ENCODE peak calls at places on chromosomes 13 and 19, in four cellular contexts. O is DND-41, X is body of pancreas, R is coronary artery. P is an unnamed sample.

GRCh38 chr19:54211214-54211613 is 10.6 kb downstream of the RPS9 start:
- DNase-seq in O (no peak), R (no peak), X (no peak), P (no peak)

GRCh38 chr13:73138276-73138950 is 79.6 kb downstream of the KLF5 start:
- DNase-seq in R (no peak), X (peak), O (no peak), P (no peak)

GRCh38 chr19:14542721-14543328 is 13.4 kb downstream of the TECR start:
- DNase-seq in O (no peak), R (no peak), X (no peak), P (peak)

GRCh38 chr19:13055213-13056051 is 47.2 kb downstream of the LYL1 start:
- DNase-seq in X (peak), R (peak), O (no peak), P (no peak)

GRCh38 chr13:101516262-101516661 is 63.8 kb downstream of the ITGBL1 start:
- DNase-seq in R (no peak), O (no peak), X (no peak), P (no peak)

GRCh38 chr13:60229708-60230272 is 66.1 kb upstream of the DIAPH3 start:
- DNase-seq in X (no peak), O (no peak), R (no peak), P (no peak)

GRCh38 chr13:111215081-111216047 is 100.3 kb downstream of the ARHGEF7 start:
- DNase-seq in R (no peak), O (no peak), X (peak), P (no peak)

GRCh38 chr19:2315121-2315817 is 7.3 kb upstream of the LINGO3 start:
- DNase-seq in O (no peak), R (no peak), X (no peak), P (no peak)

GRCh38 chr13:95564091-95564490 is 11.6 kb downstream of the CLDN10 start:
- DNase-seq in X (no peak), O (no peak), R (no peak), P (no peak)

GRCh38 chr13:100300213-100300612 is 211.3 kb downstream of the PCCA start:
- DNase-seq in R (no peak), X (no peak), O (no peak), P (no peak)

GRCh38 chr19:52667972-52668371 is 29.8 kb upstream of the ZNF83 start:
- DNase-seq in O (no peak), R (no peak), X (no peak), P (no peak)

GRCh38 chr13:103022328-103022727 is 43.9 kb downstream of the SLC10A2 start:
- DNase-seq in X (no peak), O (no peak), R (no peak), P (no peak)

GRCh38 chr19:18496167-18496979 is 25.5 kb downstream of the ELL start:
- DNase-seq in X (peak), R (no peak), O (peak), P (peak)

GRCh38 chr13:28313579-28313978 is 175.2 kb downstream of the PAN3 start:
- DNase-seq in R (no peak), O (peak), X (no peak), P (no peak)

GRCh38 chr13:111242585-111242984 is 77.9 kb upstream of the TEX29 start:
- DNase-seq in X (no peak), R (peak), O (no peak), P (no peak)

GRCh38 chr13:41060723-41061074 is 610 bp upstream of the WBP4 start:
- DNase-seq in X (peak), R (no peak), O (peak), P (no peak)

GRCh38 chr19:57903298-57904174 is 12.9 kb downstream of the ZNF417 start:
- DNase-seq in O (no peak), R (no peak), X (no peak), P (no peak)

GRCh38 chr19:16111909-16112752 is 442 bp downstream of the RAB8A start:
- DNase-seq in R (no peak), O (no peak), X (no peak), P (no peak)

GRCh38 chr19:6828698-6829633 is 56.5 kb downstream of the VAV1 start:
- DNase-seq in O (peak), X (no peak), R (no peak), P (peak)

GRCh38 chr19:29620931-29621351 is 14.9 kb downstream of the POP4 start:
- DNase-seq in X (no peak), R (no peak), O (peak), P (no peak)

GRCh38 chr13:29594710-29595379 is 643 bp downstream of the SLC7A1 start:
- DNase-seq in X (peak), O (peak), R (peak), P (no peak)

GRCh38 chr19:5434351-5434917 is 20.8 kb upstream of the ZNRF4 start:
- DNase-seq in R (no peak), X (no peak), O (no peak), P (no peak)

GRCh38 chr19:14385492-14385891 is 4.2 kb downstream of the ADGRE5 start:
- DNase-seq in X (no peak), R (no peak), O (no peak), P (no peak)

GRCh38 chr19:4380254-4380727 is 20.1 kb downstream of the SH3GL1 start:
- DNase-seq in R (no peak), O (no peak), X (peak), P (no peak)

GRCh38 chr19:3049089-3049488 is 13.2 kb downstream of the TLE5 start:
- DNase-seq in X (no peak), O (no peak), R (no peak), P (no peak)

GRCh38 chr19:56725829-56726424 is 54.4 kb upstream of the ZNF835 start:
- DNase-seq in O (no peak), X (no peak), R (no peak), P (no peak)

GRCh38 chr19:7973883-7974282 is 30.4 kb upstream of the TIMM44 start:
- DNase-seq in X (no peak), O (no peak), R (no peak), P (no peak)

GRCh38 chr19:3509566-3509989 is 3.5 kb downstream of the FZR1 start:
- DNase-seq in O (no peak), X (no peak), R (no peak), P (no peak)

GRCh38 chr13:101763191-101763590 is 310.7 kb downstream of the ITGBL1 start:
- DNase-seq in O (no peak), R (no peak), X (no peak), P (no peak)

GRCh38 chr19:52703917-52704316 is 30.9 kb downstream of the ZNF611 start:
- DNase-seq in X (no peak), R (no peak), O (no peak), P (no peak)

GRCh38 chr19:2332341-2333026 is 4.0 kb downstream of the SPPL2B start:
- DNase-seq in X (no peak), R (no peak), O (peak), P (no peak)

GRCh38 chr13:113448545-113448884 is 4.8 kb downstream of the ADPRHL1 start:
- DNase-seq in R (no peak), O (no peak), X (peak), P (no peak)

DNA sequence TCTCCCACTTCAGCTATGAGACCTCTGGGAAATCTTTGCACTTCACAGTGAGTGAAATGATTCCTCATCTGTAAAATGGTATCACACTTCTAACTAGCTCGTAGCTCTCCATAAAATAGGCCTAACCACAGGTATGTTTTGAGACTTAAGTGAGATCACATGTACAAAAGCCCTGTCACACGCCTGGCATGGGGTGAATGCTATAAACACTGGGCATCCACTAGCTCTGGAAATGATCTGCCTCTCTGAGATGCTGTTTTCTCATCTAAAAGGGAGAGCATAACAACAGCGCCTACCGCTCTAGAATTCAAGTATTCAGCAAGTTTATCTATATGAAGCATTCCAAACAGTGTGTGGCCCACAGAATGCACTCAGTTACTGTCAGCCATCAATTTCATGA is 2.2 kb downstream of the AKT2 start:
- DNase-seq in X (no peak), O (no peak), R (no peak), P (no peak)
- H3K27ac ChIP-seq in X (peak), O (peak), R (no peak), P (no peak)

DNA sequence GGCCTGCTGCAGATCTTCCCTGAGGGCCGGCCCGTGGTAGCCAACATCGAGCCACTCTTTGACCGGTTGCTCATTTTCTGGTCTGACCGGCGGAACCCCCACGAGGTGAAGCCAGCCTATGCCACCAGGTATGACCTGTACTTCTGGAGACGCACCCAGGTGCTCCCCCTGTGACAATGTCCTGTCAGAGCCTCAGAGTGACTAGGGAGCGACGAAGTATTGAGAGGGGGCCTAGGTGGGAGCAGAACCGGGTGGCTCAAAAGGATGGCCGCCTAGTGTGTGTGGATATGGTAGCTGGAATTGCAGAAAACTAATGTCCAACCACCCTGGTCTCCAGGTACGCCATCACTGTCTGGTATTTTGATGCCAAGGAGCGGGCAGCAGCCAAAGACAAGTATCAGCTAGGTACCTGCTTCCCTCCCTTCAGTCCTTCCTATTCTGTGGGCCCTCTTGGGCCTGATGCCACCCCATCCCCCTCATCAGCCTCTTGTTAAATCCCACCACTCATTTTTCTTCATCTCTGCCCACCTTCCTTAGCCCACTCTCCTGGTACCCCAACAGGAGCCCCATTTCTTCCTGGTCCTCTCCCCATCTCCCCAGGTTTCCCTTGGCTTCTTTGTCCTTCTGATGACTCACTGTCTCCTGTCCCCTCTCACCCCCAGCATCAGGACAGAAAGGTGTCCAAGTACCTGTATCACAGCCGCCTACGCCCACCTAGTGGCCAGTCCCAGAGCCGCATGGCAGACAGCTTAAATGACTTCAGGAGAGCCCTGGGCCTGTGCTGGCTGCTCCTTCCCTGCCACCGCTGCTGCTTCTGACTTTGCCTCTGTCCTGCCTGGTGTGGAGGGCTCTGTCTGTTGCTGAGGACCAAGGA is 8.4 kb downstream of the EGLN2 start:
- DNase-seq in X (no peak), R (no peak), O (no peak), P (no peak)
- H3K27ac ChIP-seq in X (no peak), R (peak), O (no peak), P (no peak)

GRCh38 chr19:51457351-51458013 is 772 bp downstream of the SIGLEC8 start:
- DNase-seq in O (no peak), X (no peak), R (peak), P (no peak)
- H3K27ac ChIP-seq in O (no peak), X (no peak), R (no peak), P (no peak)

DNA sequence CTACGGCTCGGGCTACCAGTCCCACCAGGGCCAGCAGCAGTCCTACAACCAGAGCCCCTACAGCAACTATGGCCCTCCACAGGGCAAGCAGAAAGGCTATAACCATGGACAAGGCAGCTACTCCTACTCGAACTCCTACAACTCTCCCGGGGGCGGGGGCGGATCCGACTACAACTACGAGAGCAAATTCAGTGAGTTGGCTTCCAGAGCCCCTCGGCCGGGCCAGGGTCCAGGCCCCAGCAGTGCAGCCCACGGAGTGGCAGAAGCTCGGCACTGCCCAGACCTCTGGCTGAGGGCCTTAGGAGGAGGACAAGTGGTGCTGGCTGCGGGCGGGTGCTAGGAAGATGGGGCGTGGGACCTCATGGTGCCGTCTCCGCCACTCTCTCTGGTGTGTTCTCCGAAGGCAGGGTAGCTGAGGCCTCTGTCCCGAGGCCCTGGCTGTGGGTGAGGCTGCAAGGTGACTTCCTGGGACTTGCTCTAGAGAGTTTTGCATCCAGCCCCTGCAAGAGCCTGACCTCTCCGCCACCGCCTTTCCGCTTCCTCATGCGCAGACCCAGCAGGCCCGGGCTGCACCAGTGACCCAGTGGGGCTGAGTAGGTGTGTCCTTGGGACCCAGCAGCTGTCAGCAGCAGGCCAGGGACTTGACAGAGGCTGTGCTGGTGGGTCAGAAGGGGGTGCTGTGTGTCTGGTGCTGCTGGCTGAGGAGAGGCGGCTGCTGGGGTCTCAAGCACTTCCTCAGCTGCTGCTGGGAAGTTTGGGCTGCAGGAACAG is 13.5 kb upstream of the QTRT1 start:
- DNase-seq in X (no peak), O (no peak), R (no peak), P (no peak)
- H3K27ac ChIP-seq in X (no peak), O (no peak), R (no peak), P (no peak)

GRCh38 chr13:97321616-97322321 is 99.6 kb downstream of the MBNL2 start:
- DNase-seq in X (no peak), R (no peak), O (no peak), P (no peak)

GRCh38 chr13:97317933-97318332 is 95.8 kb downstream of the MBNL2 start:
- DNase-seq in X (no peak), R (no peak), O (no peak), P (no peak)

GRCh38 chr13:97321101-97321500 is 99.0 kb downstream of the MBNL2 start:
- DNase-seq in X (no peak), O (no peak), R (no peak), P (no peak)

GRCh38 chr13:97318532-97318931 is 96.4 kb downstream of the MBNL2 start:
- DNase-seq in R (no peak), X (no peak), O (no peak), P (no peak)

DNA sequence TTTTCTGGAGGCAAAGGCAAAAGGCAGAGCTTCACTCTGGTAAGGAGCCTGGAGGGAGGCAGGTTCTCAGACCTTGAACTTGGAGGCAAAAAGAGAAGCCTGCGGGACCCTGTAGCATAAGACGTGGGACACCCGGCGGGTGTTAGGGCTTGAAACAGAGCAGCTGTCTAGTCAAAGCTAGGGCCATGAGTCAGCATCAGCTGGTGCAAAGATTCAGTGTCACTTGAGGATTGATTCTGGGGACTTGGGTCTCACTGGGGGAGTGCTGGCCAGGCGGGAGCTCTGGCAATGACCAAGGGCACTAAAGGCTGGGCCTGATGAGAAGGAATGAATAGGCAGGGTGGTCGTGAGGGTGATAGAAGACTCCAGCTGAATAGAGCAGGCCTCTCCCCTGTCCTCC is 97.0 kb downstream of the MBNL2 start:
- DNase-seq in O (no peak), R (no peak), X (no peak), P (no peak)
- H3K27ac ChIP-seq in O (no peak), R (peak), X (no peak), P (no peak)